ENCODE peak calls at places on chromosome 1, in five cellular contexts. P, I, J, X and B are unnamed samples.

GRCh38 chr1:243313635-243314536 is 58.0 kb downstream of the SDCCAG8 start:
- DNase-seq in X (no peak), I (no peak), P (no peak), J (no peak), B (no peak)

GRCh38 chr1:206685256-206685748 is 597 bp downstream of the MAPKAPK2 start:
- DNase-seq in I (no peak), X (no peak), J (no peak), P (no peak), B (no peak)

GRCh38 chr1:203129501-203130231 is 2.1 kb downstream of the ADORA1 start:
- DNase-seq in X (no peak), I (no peak), J (no peak), P (peak; percentile 72), B (peak; percentile 81)

GRCh38 chr1:228207381-228207810 is 448 bp upstream of the OBSCN start:
- DNase-seq in I (no peak), P (peak; percentile 75), X (no peak), J (no peak), B (no peak)

GRCh38 chr1:28553229-28553930 is 495 bp downstream of the TRNAU1AP start:
- DNase-seq in I (peak; percentile 49), J (peak; percentile 68), P (no peak), X (peak; percentile 55), B (peak; percentile 35)

GRCh38 chr1:202553560-202554038 is 156.7 kb downstream of the SYT2 start:
- DNase-seq in P (no peak), J (no peak), X (no peak), I (peak; percentile 79), B (no peak)

GRCh38 chr1:89954401-89954800 is 40.5 kb upstream of the ZNF326 start:
- DNase-seq in P (no peak), I (peak; percentile 82), X (no peak), J (no peak), B (no peak)

GRCh38 chr1:204621391-204621790 is 64.1 kb downstream of the LRRN2 start:
- DNase-seq in J (no peak), I (no peak), P (no peak), X (no peak), B (no peak)

DNA sequence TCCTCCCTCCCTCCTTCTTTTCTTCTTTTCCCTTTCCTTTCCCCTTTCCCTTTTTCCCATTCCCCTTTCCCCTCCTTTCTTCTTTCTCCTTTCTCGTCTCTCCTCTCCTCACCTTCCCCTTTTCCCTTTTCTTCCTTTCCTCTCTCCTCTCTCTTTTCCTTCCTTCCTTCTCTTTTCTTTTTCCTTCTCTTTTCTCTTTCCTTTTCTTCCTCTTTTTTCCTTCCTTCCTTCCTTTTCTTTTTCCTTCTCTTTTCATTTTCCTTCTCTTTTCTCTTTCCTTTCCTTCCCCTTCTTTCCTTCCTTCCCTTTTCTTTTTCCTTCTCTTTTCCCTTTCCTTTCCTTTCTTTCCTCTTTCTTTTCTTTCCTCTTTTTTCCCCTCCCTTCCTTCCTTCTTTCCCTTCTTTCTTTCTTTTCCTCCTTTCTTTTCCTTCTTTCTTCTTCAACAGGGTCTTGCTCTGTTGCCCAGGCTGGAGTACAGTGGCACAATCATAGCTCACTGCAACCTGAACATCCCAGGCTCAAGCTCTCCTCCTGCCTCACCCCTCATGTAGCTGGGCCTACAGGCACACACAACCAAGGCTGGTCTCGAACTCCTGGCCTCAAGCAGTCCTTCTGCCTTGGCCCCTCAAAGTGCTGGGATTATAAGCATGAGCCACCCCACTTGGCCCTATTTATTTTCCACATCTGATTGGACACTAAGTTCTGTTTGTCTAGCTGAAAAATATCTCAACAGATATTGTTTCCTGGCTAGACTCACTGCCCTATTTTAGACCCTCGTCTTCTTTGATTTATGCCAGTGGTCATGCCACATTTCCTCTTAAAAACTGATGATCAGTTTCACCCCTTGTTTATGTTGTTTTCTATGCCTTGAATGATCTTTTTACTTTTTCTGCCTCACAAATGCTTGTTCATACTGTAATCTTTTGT is 57.1 kb upstream of the MACF1 start:
- DNase-seq in X (no peak), J (no peak), P (no peak), I (no peak), B (no peak)
- H3K4me1 ChIP-seq in X (peaks cover 6% of the 10 kb centered on the region), J (peaks cover 41% of the 10 kb centered on the region), P (peaks cover 47% of the 10 kb centered on the region), I (peaks cover 2% of the 10 kb centered on the region), B (no peaks in the 10 kb centered on the region)

GRCh38 chr1:17348593-17349234 is 23.3 kb upstream of the PADI6 start:
- DNase-seq in J (no peak), X (no peak), I (no peak), P (no peak), B (no peak)

GRCh38 chr1:17346046-17346789 is 25.8 kb upstream of the PADI6 start:
- DNase-seq in J (no peak), I (no peak), P (no peak), X (no peak), B (no peak)

GRCh38 chr1:17351047-17351446 is 20.9 kb upstream of the PADI6 start:
- DNase-seq in X (no peak), P (no peak), J (no peak), I (no peak), B (no peak)

GRCh38 chr1:17350053-17350452 is 21.9 kb upstream of the PADI6 start:
- DNase-seq in P (no peak), I (no peak), J (no peak), X (no peak), B (no peak)

GRCh38 chr1:17347769-17348592 is 24.0 kb upstream of the PADI6 start:
- DNase-seq in I (no peak), X (no peak), P (no peak), J (peak; percentile 95), B (no peak)
- H3K36me3 ChIP-seq in I (no peaks in the 10 kb centered on the region), X (no peaks in the 10 kb centered on the region), P (no peaks in the 10 kb centered on the region), J (no peaks in the 10 kb centered on the region), B (no peaks in the 10 kb centered on the region)

DNA sequence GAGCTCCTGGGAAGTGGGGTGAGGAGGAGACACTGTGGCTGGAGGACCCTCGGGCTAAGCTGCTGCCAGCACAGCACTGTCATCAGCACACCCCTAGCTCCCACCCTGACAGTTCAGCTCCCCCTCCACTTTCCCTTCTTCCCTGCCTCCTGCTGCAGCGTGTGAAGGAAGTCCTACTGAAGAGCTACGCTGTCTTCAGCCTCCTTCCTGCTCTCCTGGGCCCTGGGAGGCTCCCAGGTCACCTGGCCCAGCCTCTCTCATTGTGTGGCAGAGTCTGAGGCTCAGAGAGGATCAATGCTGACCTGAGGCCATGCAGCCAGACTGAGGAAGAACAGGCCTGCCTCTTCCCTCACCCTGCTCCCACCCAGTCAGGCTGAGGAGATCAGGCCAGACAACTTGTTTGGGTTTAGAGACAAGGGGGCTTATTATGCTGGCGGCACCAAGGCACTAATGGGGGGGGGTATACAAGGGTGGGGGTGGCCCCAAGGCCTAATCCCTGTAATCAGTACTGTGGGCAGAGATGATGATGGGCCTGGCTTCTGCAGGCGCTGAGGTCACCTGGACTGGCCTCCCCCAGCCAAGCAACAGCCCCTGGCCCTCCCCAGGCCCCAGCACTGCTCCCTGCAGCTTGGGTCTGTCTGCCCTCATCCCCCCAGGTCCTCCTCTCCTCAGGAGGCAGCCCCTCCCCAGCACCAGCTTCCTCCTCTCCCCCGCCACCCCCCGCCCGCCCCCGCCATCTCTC is 9.1 kb downstream of the NES start:
- DNase-seq in J (no peak), I (peak; percentile 95), P (no peak), X (no peak), B (no peak)
- H3K4me1 ChIP-seq in J (no peaks in the 10 kb centered on the region), I (peaks cover 25% of the 10 kb centered on the region), P (peaks cover 59% of the 10 kb centered on the region), X (peaks cover 31% of the 10 kb centered on the region), B (peaks cover 97% of the 10 kb centered on the region)

GRCh38 chr1:5907966-5908365 is 84.3 kb downstream of the NPHP4 start:
- DNase-seq in X (no peak), I (no peak), J (no peak), P (peak; percentile 62), B (peak; percentile 38)

GRCh38 chr1:5906116-5906515 is 86.1 kb downstream of the NPHP4 start:
- DNase-seq in P (peak; percentile 28), J (no peak), I (no peak), X (no peak), B (no peak)

GRCh38 chr1:5908461-5909375 is 83.5 kb downstream of the NPHP4 start:
- DNase-seq in J (no peak), I (no peak), X (no peak), P (peak; percentile 69), B (no peak)

GRCh38 chr1:5906966-5907365 is 85.3 kb downstream of the NPHP4 start:
- DNase-seq in X (no peak), J (no peak), P (peak; percentile 52), I (no peak), B (peak; percentile 33)

DNA sequence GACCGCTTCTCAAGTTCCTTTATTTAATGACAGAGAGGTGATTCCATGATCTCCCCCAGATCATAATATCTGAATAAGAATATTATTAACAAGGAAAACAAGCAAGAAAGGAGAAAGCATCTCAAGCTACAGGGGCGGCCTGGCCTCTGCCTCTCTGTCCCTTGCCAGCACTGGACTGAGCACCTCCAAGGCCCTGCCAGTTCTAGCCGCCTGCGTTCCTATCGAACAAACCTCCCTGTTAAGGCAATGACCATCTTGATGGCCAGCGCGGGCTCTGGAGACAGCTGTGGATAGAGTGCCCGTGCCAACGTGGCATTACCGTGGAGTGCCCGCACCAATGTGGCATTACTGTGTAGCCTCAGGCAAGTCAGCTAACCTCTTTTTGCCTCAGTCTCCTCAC is 84.8 kb downstream of the NPHP4 start:
- DNase-seq in X (no peak), I (no peak), P (peak; percentile 45), J (no peak), B (no peak)
- H3K36me3 ChIP-seq in X (no peaks in the 10 kb centered on the region), I (no peaks in the 10 kb centered on the region), P (peaks cover 25% of the 10 kb centered on the region), J (no peaks in the 10 kb centered on the region), B (peaks cover 22% of the 10 kb centered on the region)